ENCODE peak calls at places on chromosome 3, in ten cellular contexts. L, M, F, I, O, A, H, R, Z and W are unnamed samples.

GRCh38 chr3:58321791-58322190 is 10.9 kb upstream of the PXK start:
- DNase-seq in R (no peak), L (peak; percentile 36), F (no peak), M (no peak), Z (no peak), I (no peak), A (no peak), H (no peak), O (no peak), W (no peak)

GRCh38 chr3:139222100-139222657 is 121.6 kb upstream of the MRPS22 start:
- DNase-seq in F (no peak), Z (no peak), I (no peak), A (no peak), O (no peak), M (no peak), H (no peak), L (no peak), R (no peak), W (no peak)

GRCh38 chr3:153161138-153161713 is 800 bp upstream of the RAP2B start:
- DNase-seq in Z (peak; percentile 99), F (peak; percentile 96), H (peak; percentile 98), I (peak; percentile 96), L (peak; percentile 95), M (peak; percentile 77), A (peak; percentile 97), O (peak; percentile 99), R (peak; percentile 100), W (peak; percentile 96)

GRCh38 chr3:14820156-14820555 is 1.4 kb downstream of the FGD5 start:
- DNase-seq in A (no peak), M (no peak), Z (no peak), F (no peak), O (no peak), H (no peak), I (no peak), L (no peak), R (no peak), W (no peak)

GRCh38 chr3:70805044-70805732 is 492.8 kb upstream of the MDFIC2 start:
- DNase-seq in F (peak; percentile 33), R (peak; percentile 18), I (no peak), O (peak; percentile 74), A (no peak), Z (peak; percentile 56), H (no peak), L (no peak), M (no peak), W (no peak)

GRCh38 chr3:156620260-156620659 is 54.1 kb upstream of the TIPARP start:
- DNase-seq in H (peak; percentile 87), Z (no peak), A (no peak), M (no peak), O (peak; percentile 23), I (no peak), L (no peak), F (no peak), R (no peak), W (no peak)

GRCh38 chr3:170257145-170257544 is 34.9 kb downstream of the PRKCI start:
- DNase-seq in H (no peak), M (no peak), F (no peak), R (no peak), I (peak; percentile 58), L (no peak), A (no peak), Z (no peak), O (no peak), W (no peak)

GRCh38 chr3:100662113-100662823 is 47.0 kb upstream of the TFG start:
- DNase-seq in I (no peak), A (no peak), M (no peak), O (peak; percentile 21), F (no peak), L (no peak), H (no peak), Z (no peak), R (no peak), W (no peak)

GRCh38 chr3:73680696-73681095 is 56.0 kb upstream of the PDZRN3 start:
- DNase-seq in R (no peak), Z (no peak), O (no peak), H (no peak), A (no peak), L (no peak), I (no peak), M (no peak), F (no peak), W (no peak)

GRCh38 chr3:131622726-131623125 is 120.0 kb upstream of the MRPL3 start:
- DNase-seq in I (no peak), O (no peak), A (no peak), L (no peak), Z (no peak), F (no peak), H (no peak), R (no peak), M (no peak), W (no peak)

GRCh38 chr3:71779674-71780377 is 5.1 kb downstream of the PROK2 start:
- DNase-seq in A (no peak), F (no peak), I (no peak), Z (no peak), R (no peak), M (no peak), L (no peak), H (no peak), O (no peak), W (peak; percentile 88)

GRCh38 chr3:166283856-166284255 is 446.6 kb upstream of the BCHE start:
- DNase-seq in R (peak; percentile 82), Z (peak; percentile 11), I (no peak), L (no peak), O (peak; percentile 63), A (no peak), F (peak; percentile 2), H (no peak), M (no peak), W (peak; percentile 29)

GRCh38 chr3:38122712-38123290 is 14.1 kb downstream of the ACAA1 start:
- DNase-seq in H (no peak), M (no peak), Z (no peak), O (no peak), F (no peak), L (no peak), R (no peak), A (no peak), I (no peak), W (no peak)

GRCh38 chr3:197003461-197004385 is 25.9 kb downstream of the MELTF start:
- DNase-seq in F (no peak), A (peak; percentile 67), O (peak; percentile 39), M (no peak), R (no peak), I (peak; percentile 41), L (peak; percentile 64), H (peak; percentile 44), Z (no peak), W (no peak)

GRCh38 chr3:65338571-65338970 is 650.8 kb upstream of the ADAMTS9 start:
- DNase-seq in F (no peak), L (no peak), H (no peak), I (no peak), A (no peak), M (no peak), R (no peak), O (peak; percentile 2), Z (peak; percentile 57), W (no peak)

GRCh38 chr3:165339753-165340152 is 143.6 kb upstream of the SLITRK3 start:
- DNase-seq in O (peak; percentile 43), R (no peak), F (peak; percentile 3), I (no peak), M (no peak), H (peak; percentile 28), A (no peak), L (peak; percentile 8), Z (no peak), W (no peak)

GRCh38 chr3:125281411-125281810 is 68.9 kb upstream of the SLC12A8 start:
- DNase-seq in A (no peak), Z (no peak), H (no peak), M (no peak), F (no peak), R (no peak), O (no peak), L (no peak), I (no peak), W (no peak)

GRCh38 chr3:169914321-169914720 is 2.9 kb downstream of the SAMD7 start:
- DNase-seq in A (no peak), F (peak; percentile 36), Z (peak; percentile 75), H (no peak), L (no peak), M (no peak), R (peak; percentile 8), I (no peak), O (peak; percentile 33), W (no peak)

GRCh38 chr3:186467969-186468368 is 76.2 kb downstream of the CRYGS start:
- DNase-seq in L (no peak), A (no peak), R (no peak), Z (no peak), M (no peak), I (no peak), O (no peak), H (no peak), F (no peak), W (no peak)

GRCh38 chr3:115961390-115961789 is 338.1 kb downstream of the GAP43 start:
- DNase-seq in I (no peak), M (no peak), Z (peak; percentile 50), F (peak; percentile 23), A (peak; percentile 47), R (no peak), L (no peak), O (no peak), H (no peak), W (no peak)